ENCODE peak calls at places on chromosome 19, in five cellular contexts. V is GM23248, H is mesenchymal stem cell, M is neuronal stem cell, U is NT2/D1. R is an unnamed sample.

GRCh38 chr19:50896591-50897190 is 14.5 kb downstream of the KLK4 start:
- DNase-seq in H (peak; percentile 1), M (no peak), U (no peak), V (peak; percentile 67), R (no peak)

GRCh38 chr19:50759886-50760285 is 10.4 kb upstream of the GPR32 start:
- DNase-seq in U (no peak), M (no peak), H (no peak), V (peak; percentile 45), R (peak; percentile 32)

GRCh38 chr19:10660346-10660745 is 6.2 kb downstream of the ILF3 start:
- DNase-seq in U (no peak), V (no peak), H (no peak), M (no peak), R (no peak)

GRCh38 chr19:50794074-50794777 is 4.0 kb downstream of the ACP4 start:
- DNase-seq in U (no peak), M (no peak), H (no peak), V (peak; percentile 22), R (no peak)

GRCh38 chr19:29145756-29146155 is 67.2 kb downstream of the UQCRFS1 start:
- DNase-seq in V (no peak), M (no peak), U (no peak), H (no peak), R (no peak)

GRCh38 chr19:49389406-49389805 is 1.4 kb downstream of the KASH5 start:
- DNase-seq in V (no peak), H (no peak), U (no peak), M (no peak), R (no peak)

GRCh38 chr19:5434970-5435641 is 20.1 kb upstream of the ZNRF4 start:
- DNase-seq in V (peak; percentile 98), M (no peak), U (no peak), H (peak; percentile 77), R (peak; percentile 59)

GRCh38 chr19:5822181-5822844 is 17.2 kb downstream of the FUT6 start:
- DNase-seq in V (no peak), U (no peak), H (no peak), M (no peak), R (no peak)

GRCh38 chr19:22735911-22736645 is 47.9 kb downstream of the ZNF99 start:
- DNase-seq in V (no peak), H (no peak), M (no peak), U (no peak), R (no peak)

GRCh38 chr19:58551577-58552471 is 3.1 kb downstream of the CHMP2A start:
- DNase-seq in H (no peak), U (no peak), M (no peak), V (no peak), R (no peak)

GRCh38 chr19:33437351-33438015 is 64.0 kb downstream of the CEBPG start:
- DNase-seq in V (peak; percentile 20), H (no peak), U (no peak), M (no peak), R (no peak)

GRCh38 chr19:33681081-33681680 is 59.4 kb downstream of the CHST8 start:
- DNase-seq in M (no peak), V (no peak), H (no peak), U (no peak), R (no peak)

GRCh38 chr19:39502640-39503417 is 4.1 kb downstream of the DLL3 start:
- DNase-seq in M (peak; percentile 59), U (peak; percentile 50), V (peak; percentile 93), H (peak; percentile 53), R (peak; percentile 79)

GRCh38 chr19:3366104-3366760 is at the start of gene NFIC:
- DNase-seq in M (no peak), V (peak; percentile 92), H (peak; percentile 90), U (no peak), R (peak; percentile 87)

GRCh38 chr19:54206831-54207177 is 6.1 kb downstream of the RPS9 start:
- DNase-seq in U (no peak), V (no peak), H (no peak), M (no peak), R (no peak)

GRCh38 chr19:42140125-42140754 is 8.0 kb upstream of the POU2F2 start:
- DNase-seq in H (peak; percentile 75), U (no peak), V (peak; percentile 86), M (peak; percentile 80), R (peak; percentile 84)

GRCh38 chr19:6264077-6264445 is 15.7 kb downstream of the MLLT1 start:
- DNase-seq in M (no peak), V (no peak), H (peak; percentile 10), U (no peak), R (peak; percentile 82)

GRCh38 chr19:53915000-53915399 is 5.9 kb downstream of the CACNG7 start:
- DNase-seq in U (no peak), H (no peak), M (no peak), V (no peak), R (no peak)

GRCh38 chr19:16030964-16031871 is 45.1 kb upstream of the TPM4 start:
- DNase-seq in M (no peak), V (no peak), H (no peak), U (no peak), R (no peak)

GRCh38 chr19:44051654-44052402 is at the start of gene ZNF223:
- DNase-seq in V (peak; percentile 96), H (peak; percentile 85), U (peak; percentile 80), M (peak; percentile 82), R (peak; percentile 96)

GRCh38 chr19:29626386-29626785 is 20.3 kb downstream of the POP4 start:
- DNase-seq in M (no peak), H (no peak), U (no peak), V (no peak), R (no peak)

GRCh38 chr19:50663280-50663790 is 14.1 kb downstream of the C19orf81 start:
- DNase-seq in U (no peak), M (no peak), H (no peak), V (peak; percentile 40), R (no peak)

GRCh38 chr19:36136975-36137686 is 2.7 kb upstream of the CAPNS1 start:
- DNase-seq in U (no peak), H (no peak), M (no peak), V (peak; percentile 89), R (peak; percentile 83)

GRCh38 chr19:51861870-51862622 is 25.7 kb downstream of the ZNF577 start:
- DNase-seq in M (no peak), V (no peak), U (no peak), H (no peak), R (no peak)

GRCh38 chr19:4367781-4368127 is 24.4 kb downstream of the MPND start:
- DNase-seq in M (no peak), V (no peak), U (no peak), H (no peak), R (no peak)

GRCh38 chr19:4367336-4367723 is 24.0 kb downstream of the MPND start:
- DNase-seq in M (no peak), V (no peak), H (no peak), U (no peak), R (no peak)

GRCh38 chr19:4369109-4369887 is 25.9 kb downstream of the MPND start:
- DNase-seq in M (no peak), V (peak; percentile 63), H (no peak), U (no peak), R (no peak)

GRCh38 chr19:4366666-4367335 is 23.4 kb downstream of the MPND start:
- DNase-seq in M (no peak), H (no peak), V (no peak), U (no peak), R (no peak)

DNA sequence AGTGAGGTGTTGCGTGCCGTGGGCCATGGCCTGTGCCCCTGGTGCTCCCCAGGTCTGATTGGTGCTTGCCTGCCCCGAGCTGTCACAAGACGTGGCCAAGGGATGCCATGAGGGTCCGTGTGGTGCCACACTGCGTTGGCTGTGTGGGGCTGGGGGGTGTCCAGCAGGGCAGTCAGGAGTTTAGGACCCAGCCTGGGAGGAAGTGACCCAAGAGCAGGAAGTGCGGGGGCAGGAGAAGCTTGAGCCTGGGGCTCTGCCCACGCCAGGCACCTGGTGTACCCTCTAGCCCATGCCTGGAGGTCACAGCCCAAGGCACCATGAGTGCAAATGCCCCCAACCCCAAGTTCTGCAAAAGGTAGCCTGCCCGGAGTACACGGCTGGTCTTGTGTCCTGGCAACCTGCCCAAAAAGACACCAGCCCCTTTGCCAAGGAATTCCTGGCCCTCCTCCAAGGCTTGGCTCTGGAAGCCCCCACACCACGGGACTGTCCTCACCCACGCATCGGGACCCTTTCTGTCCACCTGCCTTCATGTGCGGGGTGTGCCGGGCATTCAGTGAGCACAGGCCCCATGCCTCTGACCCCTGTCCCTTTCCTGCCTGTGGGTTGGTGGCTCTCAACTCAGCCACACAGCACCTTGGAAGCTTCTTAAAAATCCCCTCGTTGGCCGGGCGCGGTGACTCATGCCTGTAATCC is 24.9 kb downstream of the MPND start:
- DNase-seq in H (no peak), V (no peak), U (no peak), M (no peak), R (no peak)
- H3K4me3 ChIP-seq in H (no peak overlapping the region), V (no peak overlapping the region), U (no peak overlapping the region), M (no peak overlapping the region), R (no peak overlapping the region)

DNA sequence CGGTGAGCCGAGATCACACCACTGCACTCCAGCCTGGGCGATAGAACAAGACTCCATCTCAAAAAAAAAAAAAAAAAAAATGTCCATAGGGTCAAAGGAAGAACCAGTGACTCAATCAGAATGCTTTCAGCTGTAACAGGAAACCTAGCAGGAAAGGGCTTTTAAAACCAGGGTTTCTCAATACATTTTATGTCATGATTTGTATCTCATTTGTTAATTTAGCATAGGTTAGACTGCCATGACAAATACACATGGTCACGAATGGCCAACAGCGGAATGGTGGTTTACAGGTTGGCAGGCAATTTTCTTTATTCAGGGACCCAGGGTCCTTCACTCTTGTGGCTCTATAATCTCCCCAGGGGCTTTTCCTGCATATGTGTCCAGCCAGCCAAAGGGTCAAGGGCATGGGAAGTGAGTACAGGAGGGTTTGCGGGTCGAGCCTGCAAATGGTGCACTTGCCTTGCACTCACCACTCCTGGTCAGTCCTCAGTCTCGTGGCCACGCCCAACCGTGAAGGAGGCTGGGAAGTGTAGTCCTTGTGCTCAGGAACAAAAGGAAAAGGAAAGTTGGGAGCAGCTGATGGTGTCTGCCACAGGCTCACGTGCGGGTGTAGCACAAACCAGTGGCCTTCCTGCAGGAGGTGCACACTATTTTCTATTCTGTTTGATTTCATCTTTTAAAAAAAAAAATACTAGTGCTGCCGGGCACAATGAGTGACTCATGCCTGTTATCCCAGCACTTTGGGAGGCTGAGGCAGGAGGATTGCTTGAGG is 14.8 kb downstream of the DHX34 start:
- DNase-seq in M (no peak), V (peak; percentile 30), H (peak; percentile 45), U (peak; percentile 18), R (peak; percentile 54)
- H3K36me3 ChIP-seq in M (peaks cover 37% of the 10 kb centered on the region), V (no peaks in the 10 kb centered on the region), H (peaks cover 70% of the 10 kb centered on the region), U (peaks cover 66% of the 10 kb centered on the region), R (peaks cover 64% of the 10 kb centered on the region)

DNA sequence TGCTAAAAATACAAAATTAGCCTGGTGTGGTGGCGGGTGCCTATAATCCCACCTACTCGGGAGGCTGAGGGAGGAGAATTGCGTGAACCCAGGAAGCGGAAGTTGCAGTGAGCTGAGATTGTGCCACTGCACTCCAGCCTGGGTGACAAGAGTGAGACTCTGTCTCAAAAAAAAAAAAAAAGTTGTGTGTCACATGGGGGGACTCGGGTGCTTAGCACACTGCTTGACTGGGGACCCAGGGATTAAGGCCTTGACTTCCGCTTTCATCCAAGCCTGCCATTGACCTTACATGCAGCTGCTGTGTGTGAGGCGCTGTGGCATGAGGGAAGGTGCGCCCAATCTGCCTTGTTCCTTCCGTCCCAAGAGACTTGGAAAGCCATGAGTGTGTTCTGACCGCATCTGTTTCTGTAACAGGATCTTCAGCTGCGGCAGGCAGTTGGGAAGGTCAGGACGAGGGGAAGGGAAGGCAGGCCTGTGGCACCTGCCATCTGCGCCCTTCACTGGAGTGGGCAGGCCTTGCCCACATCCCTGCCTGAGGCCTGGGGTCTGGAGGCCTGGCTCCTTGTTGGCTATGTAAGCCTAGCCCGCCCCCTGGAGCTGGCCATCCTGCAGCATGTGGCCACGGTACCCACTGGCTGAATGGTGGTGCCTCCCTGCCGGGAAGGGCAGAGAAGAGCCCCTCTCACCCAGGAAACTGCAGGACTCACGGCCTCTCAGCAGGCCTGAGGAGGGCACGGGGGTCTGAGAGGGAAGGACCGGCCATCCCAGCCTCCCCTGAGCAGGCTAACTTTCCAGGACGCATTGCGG is 23.0 kb downstream of the PPP1R37 start:
- DNase-seq in V (no peak), M (no peak), U (no peak), H (no peak), R (no peak)
- H3K9ac ChIP-seq in V (no peak overlapping the region), M (peak overlapping the region; percentile 64), U (peak overlapping the region; percentile 21), H (no peak overlapping the region), R (no peak overlapping the region)

GRCh38 chr19:871446-872265 is 12.2 kb downstream of the CFD start:
- DNase-seq in M (no peak), U (no peak), H (peak; percentile 37), V (no peak), R (peak; percentile 45)
- H3K4me3 ChIP-seq in M (no peak overlapping the region), U (no peak overlapping the region), H (no peak overlapping the region), V (no peak overlapping the region), R (no peak overlapping the region)